ENCODE peak calls at places on chromosomes 4 and X, in six cellular contexts. W, N, S, H, Y and K are unnamed samples.

GRCh38 chr4:80006935-80007744 is 65.9 kb downstream of the ANTXR2 start:
- DNase-seq in Y (peak; percentile 5), S (no peak), W (peak; percentile 86), N (peak; percentile 35), H (no peak), K (peak; percentile 61)

GRCh38 chr4:107077192-107077591 is 41.1 kb upstream of the DKK2 start:
- DNase-seq in N (no peak), H (no peak), S (no peak), Y (no peak), W (no peak), K (no peak)

GRCh38 chr4:53147179-53147578 is 218.7 kb downstream of the SCFD2 start:
- DNase-seq in W (no peak), N (no peak), Y (no peak), H (no peak), S (no peak), K (no peak)

GRCh38 chrX:50871922-50872453 is 38.5 kb upstream of the BMP15 start:
- DNase-seq in H (no peak), Y (no peak), S (no peak), N (no peak), W (no peak), K (no peak)

GRCh38 chr4:110211770-110212061 is 13.3 kb upstream of the ELOVL6 start:
- DNase-seq in W (no peak), H (no peak), S (no peak), Y (no peak), N (no peak), K (no peak)

GRCh38 chr4:113141901-113142346 is 92.5 kb downstream of the ANK2 start:
- DNase-seq in S (no peak), Y (no peak), H (peak; percentile 82), W (peak; percentile 66), N (peak; percentile 78), K (peak; percentile 86)

GRCh38 chr4:7725951-7726350 is 213.7 kb downstream of the AFAP1 start:
- DNase-seq in Y (no peak), W (no peak), S (no peak), N (peak; percentile 48), H (no peak), K (peak; percentile 3)

GRCh38 chr4:151409470-151410313 is 716 bp downstream of the FHIP1A start:
- DNase-seq in Y (no peak), N (no peak), W (peak; percentile 53), H (no peak), S (peak; percentile 39), K (no peak)

GRCh38 chr4:56937262-56937661 is 29.6 kb downstream of the REST start:
- DNase-seq in W (peak; percentile 91), Y (no peak), N (peak; percentile 75), S (no peak), H (no peak), K (peak; percentile 74)

GRCh38 chrX:10922158-10922557 is 189.0 kb upstream of the HCCS start:
- DNase-seq in S (no peak), N (peak; percentile 90), Y (no peak), W (peak; percentile 84), H (no peak), K (peak; percentile 71)

GRCh38 chr4:42632653-42633382 is 24.1 kb downstream of the ATP8A1 start:
- DNase-seq in H (no peak), W (no peak), S (no peak), N (no peak), Y (no peak), K (no peak)

GRCh38 chrX:116181300-116181699 is 10.8 kb downstream of the AGTR2 start:
- DNase-seq in W (no peak), N (no peak), S (no peak), Y (no peak), H (no peak), K (no peak)